ENCODE peak calls at places on chromosomes 13 and 19, in nine cellular contexts. U is GM23248, A is IMR-90, O is adipocyte, W is upper lobe of right lung, C is BE2C, R is fibroblast of lung, J is sigmoid colon, N is stomach. P is an unnamed sample. For H3K9me3, the result is how much of the 10 kb centered on the place peaks cover.

GRCh38 chr19:13723206-13723605 is 41.1 kb upstream of the MRI1 start:
- DNase-seq in U (peak), A (peak), O (no peak), W (no peak), C (no peak), R (peak), J (no peak), N (no peak), P (no peak)

GRCh38 chr13:109101550-109102144 is 472.2 kb downstream of the MYO16 start:
- DNase-seq in U (peak), A (no peak), O (no peak), W (no peak), C (no peak), R (peak), J (no peak), N (no peak), P (no peak)

GRCh38 chr19:3275068-3275582 is 50.7 kb downstream of the CELF5 start:
- DNase-seq in U (no peak), A (no peak), O (peak), W (no peak), C (peak), R (no peak), J (no peak), N (no peak), P (no peak)

GRCh38 chr19:13784731-13785452 is 10.4 kb upstream of the ZSWIM4 start:
- DNase-seq in U (peak), A (peak), O (peak), W (peak), C (peak), R (peak), J (peak), N (peak), P (peak)

GRCh38 chr19:30686252-30686762 is 314.1 kb downstream of the ZNF536 start:
- DNase-seq in U (peak), A (no peak), O (peak), W (no peak), C (peak), R (peak), J (peak), N (no peak), P (no peak)

GRCh38 chr13:75299913-75300862 is 181.8 kb downstream of the TBC1D4 start:
- DNase-seq in U (peak), A (peak), O (peak), W (no peak), C (no peak), R (peak), J (no peak), N (no peak), P (no peak)

GRCh38 chr13:23563085-23563484 is 7.1 kb upstream of the TNFRSF19 start:
- DNase-seq in U (no peak), A (no peak), O (no peak), W (no peak), C (no peak), R (no peak), J (no peak), N (no peak), P (no peak)

GRCh38 chr13:44759222-44759721 is 183.1 kb upstream of the TSC22D1 start:
- DNase-seq in U (peak), A (no peak), O (peak), W (no peak), C (no peak), R (peak), J (no peak), N (peak), P (peak)

GRCh38 chr19:11096210-11096841 is 7.1 kb downstream of the LDLR start:
- DNase-seq in U (peak), A (peak), O (peak), W (no peak), C (no peak), R (peak), J (peak), N (no peak), P (no peak)

GRCh38 chr19:13277104-13277809 is 127.0 kb downstream of the IER2 start:
- DNase-seq in U (peak), A (peak), O (peak), W (no peak), C (peak), R (peak), J (no peak), N (peak), P (peak)

GRCh38 chr19:11359421-11359820 is 4.2 kb downstream of the PLPPR2 start:
- DNase-seq in U (no peak), A (no peak), O (no peak), W (no peak), C (no peak), R (no peak), J (no peak), N (no peak), P (no peak)

GRCh38 chr13:113904411-113904810 is 40.5 kb upstream of the GAS6 start:
- DNase-seq in U (peak), A (peak), O (no peak), W (peak), C (peak), R (no peak), J (no peak), N (peak), P (peak)

GRCh38 chr13:71015021-71015420 is 852.0 kb downstream of the DACH1 start:
- DNase-seq in U (no peak), A (no peak), O (no peak), W (no peak), C (no peak), R (no peak), J (no peak), N (no peak), P (no peak)
- H3K9me3 ChIP-seq in U (under half), A (under half), O (under half), W (under half), C (under half), R (under half), J (under half), N (under half), P (under half)

DNA sequence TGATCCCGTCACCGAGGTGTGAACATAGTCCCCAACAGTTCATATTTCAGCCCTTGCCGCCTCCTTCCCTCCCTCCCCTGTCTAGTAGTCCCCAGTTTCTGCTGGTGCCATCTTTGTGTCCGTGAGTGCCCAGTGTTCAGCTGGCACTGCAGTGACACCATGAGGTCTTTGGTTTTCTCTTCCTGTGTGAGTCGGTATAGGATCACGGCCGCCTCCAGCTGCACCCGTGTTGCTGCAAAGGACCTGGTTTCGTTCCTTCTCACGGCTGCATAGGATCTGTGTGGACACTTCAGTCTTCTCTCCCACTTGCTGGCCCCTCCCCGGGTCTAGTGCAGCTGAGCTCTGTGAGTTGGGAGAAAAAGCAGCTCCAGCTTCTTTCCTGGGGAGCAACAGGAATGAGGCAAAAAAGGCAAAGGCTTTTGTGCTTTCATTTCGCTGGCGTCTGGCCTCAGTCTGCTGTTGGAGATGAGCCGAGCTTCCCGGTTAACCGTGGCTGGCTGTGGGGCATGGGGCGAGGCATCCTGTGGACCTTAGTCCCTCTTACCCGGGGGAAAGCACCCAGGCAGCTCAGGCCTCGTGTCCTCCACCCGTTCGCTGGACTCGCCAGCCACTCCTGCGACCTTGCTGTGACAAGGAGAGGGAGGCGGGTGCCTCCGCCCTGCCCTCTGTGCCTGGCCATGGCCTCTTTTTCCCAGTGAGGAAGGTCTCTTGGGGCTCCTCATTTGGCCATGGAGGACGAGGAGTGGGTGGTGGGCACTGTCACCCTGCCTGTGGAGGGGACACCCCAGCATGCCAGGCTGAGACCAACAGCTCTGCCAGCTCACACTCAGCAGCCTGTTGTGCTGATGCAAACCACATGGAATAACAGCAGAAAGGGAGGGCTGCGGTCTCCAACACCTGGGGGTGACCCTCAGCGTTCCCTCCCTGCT is 196.5 kb downstream of the TEX29 start:
- DNase-seq in U (no peak), A (no peak), O (no peak), W (no peak), C (no peak), R (no peak), J (no peak), N (no peak), P (no peak)
- H3K9me3 ChIP-seq in U (under half), A (under half), O (under half), W (under half), C (under half), R (under half), J (under half), N (under half), P (under half)

GRCh38 chr19:54738715-54739114 is 402 bp downstream of the KIR2DL3 start:
- DNase-seq in U (no peak), A (no peak), O (no peak), W (no peak), C (no peak), R (no peak), J (no peak), N (no peak), P (no peak)
- H3K9me3 ChIP-seq in U (under half), A (under half), O (under half), W (under half), C (under half), R (under half), J (under half), N (under half), P (under half)

GRCh38 chr19:15498156-15498858 is 10.0 kb upstream of the CYP4F22 start:
- DNase-seq in U (no peak), A (no peak), O (no peak), W (no peak), C (no peak), R (no peak), J (no peak), N (no peak), P (no peak)

GRCh38 chr19:15506074-15506565 is 2.2 kb upstream of the CYP4F22 start:
- DNase-seq in U (no peak), A (no peak), O (no peak), W (no peak), C (no peak), R (no peak), J (no peak), N (no peak), P (no peak)

GRCh38 chr19:15498910-15499309 is 9.4 kb upstream of the CYP4F22 start:
- DNase-seq in U (no peak), A (no peak), O (no peak), W (no peak), C (no peak), R (no peak), J (no peak), N (no peak), P (no peak)

GRCh38 chr19:15501596-15501995 is 6.7 kb upstream of the CYP4F22 start:
- DNase-seq in U (no peak), A (no peak), O (no peak), W (no peak), C (no peak), R (no peak), J (no peak), N (no peak), P (no peak)

GRCh38 chr19:15502264-15502663 is 6.1 kb upstream of the CYP4F22 start:
- DNase-seq in U (no peak), A (no peak), O (no peak), W (no peak), C (no peak), R (no peak), J (no peak), N (no peak), P (no peak)
- H3K9me3 ChIP-seq in U (under half), A (under half), O (under half), W (under half), C (under half), R (under half), J (under half), N (under half), P (under half)

P was measured in colonic mucosa.